ENCODE peak calls at places on chromosome 21, in six cellular contexts. W is mammary epithelial cell; F is astrocyte; D is GM04503; H is fibroblast of lung; Z is stimulated activated CD4-positive, alpha-beta T cell treated with anti-CD3 and anti-CD28 coated beads, Interleukin-4, amount 100 ng/mL, for 24 hours. U is an unnamed sample.

GRCh38 chr21:14945176-14945575 is 119.6 kb downstream of the NRIP1 start:
- DNase-seq in W (no peak), F (no peak), D (no peak), H (no peak), Z (no peak), U (no peak)

GRCh38 chr21:39175154-39175553 is 8.1 kb downstream of the PSMG1 start:
- DNase-seq in W (no peak), F (no peak), D (no peak), H (no peak), Z (no peak), U (no peak)

GRCh38 chr21:45630066-45630694 is 13.3 kb upstream of the PCBP3 start:
- DNase-seq in W (no peak), F (no peak), D (no peak), H (no peak), Z (no peak), U (no peak)

GRCh38 chr21:44020551-44020950 is 8.4 kb downstream of the TRAPPC10 start:
- DNase-seq in W (no peak), F (no peak), D (no peak), H (no peak), Z (no peak), U (no peak)

GRCh38 chr21:38917045-38917774 is 111.5 kb downstream of the ETS2 start:
- DNase-seq in W (no peak), F (no peak), D (no peak), H (no peak), Z (no peak), U (no peak)

GRCh38 chr21:27725916-27726315 is 759.0 kb upstream of the ADAMTS5 start:
- DNase-seq in W (peak; percentile 1), F (no peak), D (no peak), H (peak; percentile 1), Z (no peak), U (no peak)

GRCh38 chr21:34935868-34936267 is 113.2 kb downstream of the RUNX1 start:
- DNase-seq in W (no peak), F (peak; percentile 42), D (no peak), H (peak; percentile 55), Z (peak; percentile 39), U (no peak)

GRCh38 chr21:45539046-45539795 is 3.0 kb downstream of the SLC19A1 start:
- DNase-seq in W (no peak), F (no peak), D (no peak), H (no peak), Z (no peak), U (no peak)

GRCh38 chr21:35641271-35642016 is 418.9 kb downstream of the SETD4 start:
- DNase-seq in W (no peak), F (peak; percentile 65), D (peak; percentile 78), H (peak; percentile 69), Z (no peak), U (no peak)